ENCODE peak calls at places on chromosome 20, in five cellular contexts. E is esophagus squamous epithelium, K is AG10803, M is dorsolateral prefrontal cortex, H is astrocyte of the cerebellum. B is an unnamed sample.

GRCh38 chr20:38141889-38142494 is 23.1 kb downstream of the TGM2 start:
- DNase-seq in E (no peak), K (no peak), M (no peak), H (no peak), B (no peak)

GRCh38 chr20:58235010-58235409 is 6.6 kb upstream of the ANKRD60 start:
- DNase-seq in E (no peak), K (no peak), M (no peak), H (no peak), B (no peak)

GRCh38 chr20:34708621-34709043 is 4.5 kb downstream of the TP53INP2 start:
- DNase-seq in E (no peak), K (peak; percentile 25), M (peak; percentile 56), H (no peak), B (peak; percentile 40)

GRCh38 chr20:64069614-64070243 is 6.7 kb downstream of the TCEA2 start:
- DNase-seq in E (no peak), K (no peak), M (no peak), H (no peak), B (no peak)

GRCh38 chr20:21180248-21180647 is 54.4 kb downstream of the KIZ start:
- DNase-seq in E (no peak), K (no peak), M (no peak), H (no peak), B (no peak)

GRCh38 chr20:44720617-44720993 is 5.4 kb downstream of the CCN5 start:
- DNase-seq in E (no peak), K (peak; percentile 86), M (no peak), H (no peak), B (no peak)

GRCh38 chr20:33791959-33792597 is 19.1 kb upstream of the CHMP4B start:
- DNase-seq in E (no peak), K (peak; percentile 33), M (no peak), H (no peak), B (peak; percentile 42)

GRCh38 chr20:46308258-46309157 is at the start of gene CDH22:
- DNase-seq in E (no peak), K (peak; percentile 22), M (peak; percentile 60), H (no peak), B (peak; percentile 31)

GRCh38 chr20:47348539-47349142 is 7.9 kb downstream of the ZMYND8 start:
- DNase-seq in E (no peak), K (no peak), M (no peak), H (no peak), B (no peak)
- H3K4me3 ChIP-seq in E (no peak overlapping the region), K (no peak overlapping the region), M (peak overlapping the region; percentile 63), H (no peak overlapping the region), B (no peak overlapping the region)

GRCh38 chr20:53971096-53971683 is 99.2 kb downstream of the BCAS1 start:
- DNase-seq in E (no peak), K (no peak), M (no peak), H (no peak), B (no peak)

GRCh38 chr20:53967527-53967926 is 102.9 kb downstream of the BCAS1 start:
- DNase-seq in E (no peak), K (no peak), M (no peak), H (no peak), B (no peak)

GRCh38 chr20:53974785-53975555 is 95.4 kb downstream of the BCAS1 start:
- DNase-seq in E (no peak), K (peak; percentile 49), M (no peak), H (no peak), B (no peak)

GRCh38 chr20:53975761-53976160 is 94.6 kb downstream of the BCAS1 start:
- DNase-seq in E (no peak), K (no peak), M (no peak), H (no peak), B (no peak)

GRCh38 chr20:53972179-53972578 is 98.2 kb downstream of the BCAS1 start:
- DNase-seq in E (no peak), K (no peak), M (no peak), H (no peak), B (no peak)
- H3K4me3 ChIP-seq in E (no peak overlapping the region), K (no peak overlapping the region), M (no peak overlapping the region), H (no peak overlapping the region), B (no peak overlapping the region)

GRCh38 chr20:31740656-31741323 is 1.7 kb downstream of the TPX2 start:
- DNase-seq in E (no peak), K (no peak), M (no peak), H (no peak), B (no peak)
- H3K4me3 ChIP-seq in E (peak overlapping the region; percentile 75), K (peak overlapping the region; percentile 95), M (no peak overlapping the region), H (peak overlapping the region; percentile 84), B (no peak overlapping the region)

DNA sequence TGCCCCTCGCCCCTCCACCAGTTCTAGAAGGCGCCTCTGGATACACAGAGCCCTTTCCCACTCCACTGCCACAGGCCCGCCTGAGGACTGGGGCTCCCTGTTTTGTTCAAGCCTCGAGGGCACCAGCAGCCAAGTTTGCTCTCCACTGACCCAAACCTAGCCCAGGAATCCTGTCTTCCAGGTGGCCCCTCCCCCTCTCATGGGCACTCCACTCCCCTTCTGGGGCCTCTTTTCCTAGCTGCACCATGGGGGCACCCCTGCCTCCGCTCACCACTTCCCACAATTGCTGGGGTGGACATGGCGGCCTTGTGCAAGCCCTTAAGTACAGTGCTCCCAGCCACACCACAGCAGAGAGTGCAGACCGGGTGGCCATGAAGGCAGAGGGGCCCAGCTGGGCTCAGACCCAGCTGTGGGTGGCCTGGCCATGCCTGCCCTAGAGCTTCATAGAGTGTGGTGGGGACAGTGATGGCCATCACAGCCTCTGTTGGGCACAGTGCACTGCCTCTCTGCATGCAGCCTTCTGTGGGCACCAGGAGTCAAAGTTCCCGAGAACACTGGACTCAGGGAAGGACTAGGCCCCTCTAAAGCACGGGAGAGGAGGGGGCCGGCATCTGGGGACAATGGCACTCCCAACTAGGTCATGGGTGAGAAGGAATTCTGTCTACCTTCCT is 1.3 kb downstream of the MYL9 start:
- DNase-seq in E (no peak), K (no peak), M (no peak), H (no peak), B (no peak)
- H3K4me3 ChIP-seq in E (peak overlapping the region; percentile 72), K (peak overlapping the region; percentile 95), M (peak overlapping the region; percentile 58), H (peak overlapping the region; percentile 62), B (no peak overlapping the region)

DNA sequence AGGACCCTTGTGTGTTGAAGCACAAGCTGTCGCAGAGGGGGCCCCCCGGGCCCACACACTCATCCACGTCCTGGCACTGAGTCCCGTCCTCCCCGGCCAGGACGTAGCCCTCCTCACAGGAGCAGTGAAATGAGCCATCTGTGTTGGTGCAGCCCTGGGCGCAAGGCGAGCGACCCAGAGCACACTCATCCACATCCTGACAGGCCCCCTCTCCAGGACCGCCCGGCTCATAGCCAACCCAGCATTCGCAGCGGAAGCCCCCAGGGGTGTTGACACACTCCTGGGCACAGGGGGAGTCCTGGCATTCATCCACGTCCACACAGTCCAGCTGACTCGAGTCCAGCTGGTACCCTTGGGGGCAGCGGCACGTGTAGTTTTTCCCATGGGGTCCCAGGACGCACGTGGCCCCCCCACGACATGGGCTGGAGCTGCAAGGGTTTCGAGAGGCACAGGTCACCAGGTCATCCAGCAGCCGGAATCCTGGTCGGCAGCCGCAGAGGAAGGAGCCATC is 1.2 kb downstream of the CD93 start:
- DNase-seq in E (no peak), K (no peak), M (no peak), H (no peak), B (no peak)
- H3K4me3 ChIP-seq in E (peak overlapping the region; percentile 59), K (no peak overlapping the region), M (peak overlapping the region; percentile 23), H (no peak overlapping the region), B (no peak overlapping the region)

GRCh38 chr20:13219327-13220193 is 1.5 kb upstream of the ISM1 start:
- DNase-seq in E (no peak), K (no peak), M (no peak), H (no peak), B (no peak)
- H3K4me3 ChIP-seq in E (peak overlapping the region; percentile 76), K (no peak overlapping the region), M (peak overlapping the region; percentile 64), H (peak overlapping the region; percentile 40), B (peak overlapping the region; percentile 66)